ENCODE peak calls at places on chromosomes 13 and 19, in five cellular contexts. One of them, this sample, is unnamed. For H3K4me1, the result is how much of the 10 kb centered on the place peaks cover.

GRCh38 chr19:50497030-50497420 is 14.0 kb downstream of the JOSD2 start:
- DNase-seq in neural progenitor cell: no peak
- DNase-seq in fibroblast of lung: no peak
- DNase-seq in PC-3: no peak
- DNase-seq in HCT116: no peak
- DNase-seq in this sample: no peak

GRCh38 chr13:48037346-48038173 is at the start of gene NUDT15:
- DNase-seq in neural progenitor cell: peak
- DNase-seq in fibroblast of lung: peak
- DNase-seq in PC-3: peak
- DNase-seq in HCT116: peak
- DNase-seq in this sample: peak

GRCh38 chr13:50255639-50256038 is 240.4 kb downstream of the KCNRG start:
- DNase-seq in PC-3: no peak
- DNase-seq in neural progenitor cell: no peak
- DNase-seq in fibroblast of lung: peak
- DNase-seq in HCT116: no peak
- DNase-seq in this sample: no peak

GRCh38 chr13:100954430-100955361 is 280.1 kb upstream of the TMTC4 start:
- DNase-seq in neural progenitor cell: no peak
- DNase-seq in HCT116: no peak
- DNase-seq in fibroblast of lung: no peak
- DNase-seq in PC-3: no peak
- DNase-seq in this sample: no peak

GRCh38 chr13:61192826-61193225 is 222.8 kb downstream of the PCDH20 start:
- DNase-seq in neural progenitor cell: no peak
- DNase-seq in fibroblast of lung: no peak
- DNase-seq in PC-3: no peak
- DNase-seq in HCT116: no peak
- DNase-seq in this sample: no peak

GRCh38 chr13:50531917-50532899 is 311.3 kb downstream of the DLEU7 start:
- DNase-seq in PC-3: peak
- DNase-seq in HCT116: peak
- DNase-seq in fibroblast of lung: peak
- DNase-seq in neural progenitor cell: no peak
- DNase-seq in this sample: no peak

GRCh38 chr19:17052439-17052838 is 22.8 kb downstream of the HAUS8 start:
- DNase-seq in neural progenitor cell: peak
- DNase-seq in fibroblast of lung: peak
- DNase-seq in HCT116: peak
- DNase-seq in PC-3: peak
- DNase-seq in this sample: peak

GRCh38 chr19:392375-392970 is 16.5 kb downstream of the C2CD4C start:
- DNase-seq in fibroblast of lung: no peak
- DNase-seq in neural progenitor cell: no peak
- DNase-seq in HCT116: no peak
- DNase-seq in PC-3: no peak
- DNase-seq in this sample: no peak

GRCh38 chr13:39588384-39588783 is 14.6 kb downstream of the LHFPL6 start:
- DNase-seq in fibroblast of lung: peak
- DNase-seq in PC-3: no peak
- DNase-seq in neural progenitor cell: no peak
- DNase-seq in HCT116: no peak
- DNase-seq in this sample: no peak

GRCh38 chr19:52200044-52200443 is 10.2 kb downstream of the PPP2R1A start:
- DNase-seq in fibroblast of lung: peak
- DNase-seq in neural progenitor cell: no peak
- DNase-seq in PC-3: peak
- DNase-seq in HCT116: no peak
- DNase-seq in this sample: peak

GRCh38 chr13:97225533-97225932 is 3.4 kb downstream of the MBNL2 start:
- DNase-seq in PC-3: no peak
- DNase-seq in neural progenitor cell: no peak
- DNase-seq in fibroblast of lung: no peak
- DNase-seq in HCT116: no peak
- DNase-seq in this sample: peak
- H3K9ac ChIP-seq in PC-3: no peak
- H3K9ac ChIP-seq in neural progenitor cell: no peak
- H3K9ac ChIP-seq in fibroblast of lung: peak
- H3K9ac ChIP-seq in HCT116: no peak
- H3K9ac ChIP-seq in this sample: peak

DNA sequence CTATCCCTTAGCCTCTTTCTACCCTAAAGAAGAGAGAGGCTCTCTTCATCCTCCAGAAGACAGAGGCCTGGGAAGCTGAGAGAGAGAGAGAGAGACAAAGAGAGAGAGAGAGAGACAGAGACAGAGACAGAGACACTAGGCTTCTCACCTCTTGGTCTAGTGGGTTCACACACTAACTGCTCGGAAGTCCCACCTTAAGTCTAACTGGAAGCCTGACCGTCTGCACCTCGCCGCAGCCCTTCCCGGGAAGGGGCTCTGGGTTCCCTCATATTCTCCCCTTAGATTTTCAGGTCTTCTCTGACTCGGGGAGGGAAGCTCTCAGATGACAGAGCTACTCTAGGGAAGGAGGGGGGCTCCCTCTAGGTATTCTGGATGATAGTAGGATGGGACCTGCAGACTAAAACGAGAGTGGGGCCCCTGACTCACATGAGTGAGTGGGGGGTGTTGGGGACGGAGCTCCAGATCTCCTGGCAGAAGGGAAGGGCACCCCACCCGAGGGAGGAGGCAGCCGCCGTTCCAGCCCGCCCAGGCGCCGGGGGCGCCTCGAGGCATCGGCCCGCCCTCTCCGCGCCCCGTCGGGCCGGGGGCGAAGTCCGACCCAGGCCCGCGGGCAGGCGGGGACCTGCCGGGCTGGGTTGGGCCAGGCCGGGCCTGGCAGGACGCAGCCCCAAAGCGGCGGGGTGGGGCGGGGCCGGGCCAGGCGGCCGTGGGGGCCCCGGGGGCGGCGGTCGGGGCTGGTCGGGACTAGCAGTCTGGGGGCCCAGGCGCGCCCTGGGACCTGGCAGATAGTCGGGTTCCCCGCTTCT is 2.0 kb upstream of the JUNB start:
- DNase-seq in neural progenitor cell: peak
- DNase-seq in PC-3: peak
- DNase-seq in HCT116: no peak
- DNase-seq in fibroblast of lung: no peak
- DNase-seq in this sample: peak
- H3K4me1 ChIP-seq in neural progenitor cell: under half
- H3K4me1 ChIP-seq in PC-3: half or more
- H3K4me1 ChIP-seq in HCT116: half or more
- H3K4me1 ChIP-seq in fibroblast of lung: under half
- H3K4me1 ChIP-seq in this sample: half or more

DNA sequence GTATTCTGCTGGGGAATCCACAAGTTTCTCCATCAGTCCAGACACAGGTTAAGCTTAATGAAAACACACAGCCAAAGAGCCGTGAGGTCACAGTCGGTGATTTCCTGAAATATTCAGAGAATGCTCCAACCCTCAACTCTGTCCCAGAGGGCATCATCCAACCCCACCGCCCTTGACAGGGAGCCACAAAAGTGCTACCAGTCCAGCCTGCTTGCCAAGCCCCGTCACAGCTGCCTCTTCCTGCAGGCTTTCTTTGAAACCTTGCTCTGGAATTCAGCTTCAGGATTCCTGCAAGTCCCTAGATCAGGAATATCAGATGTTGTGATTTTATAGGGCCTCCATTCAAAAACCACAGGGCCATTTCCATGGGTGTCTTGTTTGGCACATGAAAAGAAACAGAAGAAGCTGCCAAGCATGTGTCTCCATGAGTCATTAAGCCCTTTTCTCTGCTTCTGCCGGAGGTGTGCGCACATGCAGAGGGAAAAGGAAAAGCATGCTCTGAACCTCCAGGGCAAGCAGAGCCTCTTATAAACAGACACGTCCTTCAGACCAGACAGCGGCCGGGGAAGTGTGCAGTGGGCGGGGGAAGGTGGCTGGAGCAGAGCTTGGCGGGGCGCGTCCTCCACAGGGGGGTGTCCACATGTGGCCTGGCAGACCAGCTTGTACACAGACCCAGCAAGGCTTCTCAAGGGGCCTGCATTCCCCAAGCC is 164.7 kb downstream of the KATNAL1 start:
- DNase-seq in PC-3: peak
- DNase-seq in fibroblast of lung: peak
- DNase-seq in HCT116: peak
- DNase-seq in neural progenitor cell: no peak
- DNase-seq in this sample: peak
- H3K9ac ChIP-seq in PC-3: no peak
- H3K9ac ChIP-seq in fibroblast of lung: peak
- H3K9ac ChIP-seq in HCT116: peak
- H3K9ac ChIP-seq in neural progenitor cell: no peak
- H3K9ac ChIP-seq in this sample: peak

GRCh38 chr19:4136680-4137088 is 12.8 kb upstream of the MAP2K2 start:
- DNase-seq in PC-3: no peak
- DNase-seq in neural progenitor cell: no peak
- DNase-seq in HCT116: no peak
- DNase-seq in fibroblast of lung: no peak
- DNase-seq in this sample: no peak
- H3K4me1 ChIP-seq in PC-3: under half
- H3K4me1 ChIP-seq in neural progenitor cell: under half
- H3K4me1 ChIP-seq in HCT116: under half
- H3K4me1 ChIP-seq in fibroblast of lung: under half
- H3K4me1 ChIP-seq in this sample: under half

GRCh38 chr13:26508885-26509284 is 48.6 kb upstream of the WASF3 start:
- DNase-seq in HCT116: no peak
- DNase-seq in PC-3: peak
- DNase-seq in neural progenitor cell: no peak
- DNase-seq in fibroblast of lung: peak
- DNase-seq in this sample: peak
- H3K9ac ChIP-seq in HCT116: no peak
- H3K9ac ChIP-seq in PC-3: no peak
- H3K9ac ChIP-seq in neural progenitor cell: no peak
- H3K9ac ChIP-seq in fibroblast of lung: no peak
- H3K9ac ChIP-seq in this sample: no peak

DNA sequence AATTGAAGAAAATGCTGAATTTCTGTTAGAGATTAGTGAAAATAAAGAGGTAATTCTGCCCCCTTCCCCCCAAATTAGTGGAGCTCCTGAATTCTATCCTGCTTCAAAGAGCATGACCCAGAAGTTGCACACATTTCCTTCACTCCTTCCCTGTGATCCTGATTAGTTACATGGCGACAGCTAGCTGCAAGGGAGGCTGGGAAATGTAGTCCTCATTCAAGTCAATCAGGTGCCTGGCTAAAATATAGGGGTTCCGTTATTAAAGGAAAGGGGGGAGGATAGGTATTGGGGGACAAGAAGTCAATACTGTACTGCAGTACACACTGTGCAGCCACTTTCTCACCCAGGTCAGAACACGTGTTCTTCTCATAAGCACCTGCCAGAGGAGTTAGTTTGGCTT is 65.8 kb downstream of the SIPA1L3 start:
- DNase-seq in neural progenitor cell: no peak
- DNase-seq in PC-3: no peak
- DNase-seq in fibroblast of lung: no peak
- DNase-seq in HCT116: no peak
- DNase-seq in this sample: no peak
- H3K4me1 ChIP-seq in neural progenitor cell: under half
- H3K4me1 ChIP-seq in PC-3: under half
- H3K4me1 ChIP-seq in fibroblast of lung: under half
- H3K4me1 ChIP-seq in HCT116: under half
- H3K4me1 ChIP-seq in this sample: under half

GRCh38 chr19:43546581-43546980 is 13.6 kb downstream of the ZNF575 start:
- DNase-seq in fibroblast of lung: no peak
- DNase-seq in HCT116: no peak
- DNase-seq in neural progenitor cell: no peak
- DNase-seq in PC-3: no peak
- DNase-seq in this sample: no peak

GRCh38 chr19:43548706-43549105 is 15.7 kb downstream of the ZNF575 start:
- DNase-seq in neural progenitor cell: no peak
- DNase-seq in PC-3: no peak
- DNase-seq in fibroblast of lung: no peak
- DNase-seq in HCT116: no peak
- DNase-seq in this sample: no peak

GRCh38 chr19:43545276-43545675 is 12.3 kb downstream of the ZNF575 start:
- DNase-seq in PC-3: no peak
- DNase-seq in HCT116: no peak
- DNase-seq in fibroblast of lung: no peak
- DNase-seq in neural progenitor cell: no peak
- DNase-seq in this sample: no peak

GRCh38 chr19:43544077-43544476 is 11.1 kb downstream of the ZNF575 start:
- DNase-seq in HCT116: no peak
- DNase-seq in fibroblast of lung: no peak
- DNase-seq in neural progenitor cell: no peak
- DNase-seq in PC-3: no peak
- DNase-seq in this sample: no peak

GRCh38 chr19:43545981-43546380 is 13.0 kb downstream of the ZNF575 start:
- DNase-seq in PC-3: no peak
- DNase-seq in fibroblast of lung: no peak
- DNase-seq in neural progenitor cell: no peak
- DNase-seq in HCT116: no peak
- DNase-seq in this sample: no peak
- H3K9ac ChIP-seq in PC-3: no peak
- H3K9ac ChIP-seq in fibroblast of lung: no peak
- H3K9ac ChIP-seq in neural progenitor cell: no peak
- H3K9ac ChIP-seq in HCT116: no peak
- H3K9ac ChIP-seq in this sample: no peak

GRCh38 chr13:73993661-73994060 is 140.5 kb downstream of the KLF12 start:
- DNase-seq in HCT116: no peak
- DNase-seq in neural progenitor cell: peak
- DNase-seq in PC-3: no peak
- DNase-seq in fibroblast of lung: no peak
- DNase-seq in this sample: no peak

GRCh38 chr13:73998631-73999030 is 135.6 kb downstream of the KLF12 start:
- DNase-seq in fibroblast of lung: no peak
- DNase-seq in HCT116: no peak
- DNase-seq in neural progenitor cell: no peak
- DNase-seq in PC-3: no peak
- DNase-seq in this sample: no peak

GRCh38 chr13:73995752-73996151 is 138.5 kb downstream of the KLF12 start:
- DNase-seq in PC-3: no peak
- DNase-seq in neural progenitor cell: no peak
- DNase-seq in fibroblast of lung: no peak
- DNase-seq in HCT116: no peak
- DNase-seq in this sample: no peak

GRCh38 chr13:73997964-73998363 is 136.2 kb downstream of the KLF12 start:
- DNase-seq in PC-3: no peak
- DNase-seq in HCT116: no peak
- DNase-seq in fibroblast of lung: no peak
- DNase-seq in neural progenitor cell: no peak
- DNase-seq in this sample: no peak

GRCh38 chr13:73996569-73996968 is 137.6 kb downstream of the KLF12 start:
- DNase-seq in PC-3: no peak
- DNase-seq in neural progenitor cell: no peak
- DNase-seq in fibroblast of lung: no peak
- DNase-seq in HCT116: no peak
- DNase-seq in this sample: no peak
- H3K4me1 ChIP-seq in PC-3: under half
- H3K4me1 ChIP-seq in neural progenitor cell: under half
- H3K4me1 ChIP-seq in fibroblast of lung: under half
- H3K4me1 ChIP-seq in HCT116: under half
- H3K4me1 ChIP-seq in this sample: under half

This sample was measured in mammary epithelial cell.